ENCODE peak calls at places on chromosomes 16 and 17, in five cellular contexts. One of them, this sample, is unnamed.

GRCh38 chr16:79599837-79600635 is 501 bp downstream of the MAF start:
- DNase-seq in H9: peak
- DNase-seq in H1: peak
- DNase-seq in mesenchymal stem cell: peak
- DNase-seq in trophoblast cell: peak
- DNase-seq in this sample: peak

GRCh38 chr16:87227651-87228015 is 89.6 kb downstream of the C16orf95 start:
- DNase-seq in H9: no peak
- DNase-seq in H1: no peak
- DNase-seq in mesenchymal stem cell: no peak
- DNase-seq in trophoblast cell: no peak
- DNase-seq in this sample: no peak

GRCh38 chr16:48098472-48098871 is 57.3 kb downstream of the ABCC12 start:
- DNase-seq in H9: no peak
- DNase-seq in H1: no peak
- DNase-seq in mesenchymal stem cell: no peak
- DNase-seq in trophoblast cell: no peak
- DNase-seq in this sample: no peak

GRCh38 chr17:6420173-6420641 is 14.7 kb downstream of the AIPL1 start:
- DNase-seq in H9: peak
- DNase-seq in H1: peak
- DNase-seq in mesenchymal stem cell: no peak
- DNase-seq in trophoblast cell: no peak
- DNase-seq in this sample: no peak

GRCh38 chr17:33284022-33284421 is 9.1 kb downstream of the ASIC2 start:
- DNase-seq in H9: no peak
- DNase-seq in H1: no peak
- DNase-seq in mesenchymal stem cell: peak
- DNase-seq in trophoblast cell: no peak
- DNase-seq in this sample: no peak

GRCh38 chr16:81140930-81141780 is 45.0 kb upstream of the GCSH start:
- DNase-seq in H9: peak
- DNase-seq in H1: peak
- DNase-seq in mesenchymal stem cell: no peak
- DNase-seq in trophoblast cell: peak
- DNase-seq in this sample: no peak

GRCh38 chr17:27544350-27545131 is 86.4 kb upstream of the LGALS9 start:
- DNase-seq in H9: no peak
- DNase-seq in H1: no peak
- DNase-seq in mesenchymal stem cell: peak
- DNase-seq in trophoblast cell: no peak
- DNase-seq in this sample: no peak

GRCh38 chr16:81424761-81425160 is 19.8 kb upstream of the CMIP start:
- DNase-seq in H9: no peak
- DNase-seq in H1: no peak
- DNase-seq in mesenchymal stem cell: no peak
- DNase-seq in trophoblast cell: no peak
- DNase-seq in this sample: no peak

GRCh38 chr16:48197294-48197693 is 41.5 kb upstream of the ABCC12 start:
- DNase-seq in H9: no peak
- DNase-seq in H1: no peak
- DNase-seq in mesenchymal stem cell: no peak
- DNase-seq in trophoblast cell: no peak
- DNase-seq in this sample: no peak

GRCh38 chr16:12081048-12081404 is 104.5 kb downstream of the SNX29 start:
- DNase-seq in H9: no peak
- DNase-seq in H1: no peak
- DNase-seq in mesenchymal stem cell: no peak
- DNase-seq in trophoblast cell: no peak
- DNase-seq in this sample: no peak

GRCh38 chr17:49241763-49242312 is 11.3 kb upstream of the PHOSPHO1 start:
- DNase-seq in H9: no peak
- DNase-seq in H1: no peak
- DNase-seq in mesenchymal stem cell: no peak
- DNase-seq in trophoblast cell: no peak
- DNase-seq in this sample: no peak

GRCh38 chr17:2239882-2240430 is 63.6 kb downstream of the SMG6 start:
- DNase-seq in H9: no peak
- DNase-seq in H1: no peak
- DNase-seq in mesenchymal stem cell: peak
- DNase-seq in trophoblast cell: peak
- DNase-seq in this sample: no peak

GRCh38 chr16:53041196-53041977 is 11.3 kb downstream of the CHD9NB start:
- DNase-seq in H9: peak
- DNase-seq in H1: peak
- DNase-seq in mesenchymal stem cell: peak
- DNase-seq in trophoblast cell: no peak
- DNase-seq in this sample: no peak

GRCh38 chr16:29821663-29822115 is 1.4 kb downstream of the MVP start:
- DNase-seq in H9: no peak
- DNase-seq in H1: no peak
- DNase-seq in mesenchymal stem cell: peak
- DNase-seq in trophoblast cell: peak
- DNase-seq in this sample: no peak

GRCh38 chr16:72887537-72887936 is 160.4 kb downstream of the ZFHX3 start:
- DNase-seq in H9: no peak
- DNase-seq in H1: no peak
- DNase-seq in mesenchymal stem cell: no peak
- DNase-seq in trophoblast cell: no peak
- DNase-seq in this sample: no peak

GRCh38 chr16:28837672-28838557 is 8.2 kb downstream of the TUFM start:
- DNase-seq in H9: no peak
- DNase-seq in H1: no peak
- DNase-seq in mesenchymal stem cell: no peak
- DNase-seq in trophoblast cell: no peak
- DNase-seq in this sample: no peak

GRCh38 chr17:13837417-13837816 is 231.9 kb upstream of the COX10 start:
- DNase-seq in H9: no peak
- DNase-seq in H1: no peak
- DNase-seq in mesenchymal stem cell: no peak
- DNase-seq in trophoblast cell: no peak
- DNase-seq in this sample: no peak

GRCh38 chr17:58402047-58402446 is 15.3 kb downstream of the RNF43 start:
- DNase-seq in H9: no peak
- DNase-seq in H1: no peak
- DNase-seq in mesenchymal stem cell: peak
- DNase-seq in trophoblast cell: no peak
- DNase-seq in this sample: no peak

GRCh38 chr17:20991276-20992037 is 51.4 kb downstream of the USP22 start:
- DNase-seq in H9: no peak
- DNase-seq in H1: no peak
- DNase-seq in mesenchymal stem cell: no peak
- DNase-seq in trophoblast cell: no peak
- DNase-seq in this sample: no peak

GRCh38 chr17:16923904-16924700 is 47.8 kb downstream of the TNFRSF13B start:
- DNase-seq in H9: peak
- DNase-seq in H1: no peak
- DNase-seq in mesenchymal stem cell: no peak
- DNase-seq in trophoblast cell: no peak
- DNase-seq in this sample: no peak

GRCh38 chr17:29344201-29344856 is 45.8 kb upstream of the TAOK1 start:
- DNase-seq in H9: no peak
- DNase-seq in H1: no peak
- DNase-seq in mesenchymal stem cell: peak
- DNase-seq in trophoblast cell: peak
- DNase-seq in this sample: no peak

DNA sequence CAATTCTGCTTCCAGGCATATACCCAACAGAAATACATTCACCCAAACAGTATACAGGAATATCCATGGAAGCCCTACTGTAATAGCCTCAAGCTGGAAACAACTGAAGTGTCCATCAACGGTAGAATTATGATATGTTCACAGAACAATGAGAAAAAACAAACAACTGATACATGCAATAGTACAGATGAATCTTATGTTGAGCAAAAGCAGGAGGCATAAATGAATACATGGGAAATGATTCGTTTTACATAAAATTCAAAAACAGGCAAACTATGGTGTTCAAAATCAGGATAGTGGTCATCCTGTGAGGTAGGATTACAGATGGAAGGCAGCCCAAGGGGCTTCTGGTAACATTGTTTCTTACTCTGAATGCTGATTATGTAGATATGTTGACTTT is 25.1 kb downstream of the RFFL start:
- DNase-seq in H9: no peak
- DNase-seq in H1: no peak
- DNase-seq in mesenchymal stem cell: no peak
- DNase-seq in trophoblast cell: no peak
- DNase-seq in this sample: no peak
- H2BK12ac ChIP-seq in H9: no peak
- H2BK12ac ChIP-seq in H1: no peak
- H2BK12ac ChIP-seq in mesenchymal stem cell: no peak
- H2BK12ac ChIP-seq in trophoblast cell: no peak
- H2BK12ac ChIP-seq in this sample: no peak

GRCh38 chr16:85156869-85157268 is 44.6 kb upstream of the CIBAR2 start:
- DNase-seq in H9: no peak
- DNase-seq in H1: no peak
- DNase-seq in mesenchymal stem cell: no peak
- DNase-seq in trophoblast cell: no peak
- DNase-seq in this sample: no peak
- H2BK12ac ChIP-seq in H9: no peak
- H2BK12ac ChIP-seq in H1: no peak
- H2BK12ac ChIP-seq in mesenchymal stem cell: no peak
- H2BK12ac ChIP-seq in trophoblast cell: no peak
- H2BK12ac ChIP-seq in this sample: no peak

GRCh38 chr17:77354420-77354720 is 213.6 kb downstream of the SEC14L1 start:
- DNase-seq in H9: no peak
- DNase-seq in H1: no peak
- DNase-seq in mesenchymal stem cell: no peak
- DNase-seq in trophoblast cell: no peak
- DNase-seq in this sample: no peak

GRCh38 chr17:77354721-77355455 is 214.1 kb downstream of the SEC14L1 start:
- DNase-seq in H9: peak
- DNase-seq in H1: no peak
- DNase-seq in mesenchymal stem cell: peak
- DNase-seq in trophoblast cell: peak
- DNase-seq in this sample: no peak

GRCh38 chr17:77356690-77357201 is 216.0 kb downstream of the SEC14L1 start:
- DNase-seq in H9: no peak
- DNase-seq in H1: no peak
- DNase-seq in mesenchymal stem cell: no peak
- DNase-seq in trophoblast cell: peak
- DNase-seq in this sample: no peak

GRCh38 chr17:77353684-77354419 is 213.1 kb downstream of the SEC14L1 start:
- DNase-seq in H9: no peak
- DNase-seq in H1: no peak
- DNase-seq in mesenchymal stem cell: no peak
- DNase-seq in trophoblast cell: no peak
- DNase-seq in this sample: no peak

DNA sequence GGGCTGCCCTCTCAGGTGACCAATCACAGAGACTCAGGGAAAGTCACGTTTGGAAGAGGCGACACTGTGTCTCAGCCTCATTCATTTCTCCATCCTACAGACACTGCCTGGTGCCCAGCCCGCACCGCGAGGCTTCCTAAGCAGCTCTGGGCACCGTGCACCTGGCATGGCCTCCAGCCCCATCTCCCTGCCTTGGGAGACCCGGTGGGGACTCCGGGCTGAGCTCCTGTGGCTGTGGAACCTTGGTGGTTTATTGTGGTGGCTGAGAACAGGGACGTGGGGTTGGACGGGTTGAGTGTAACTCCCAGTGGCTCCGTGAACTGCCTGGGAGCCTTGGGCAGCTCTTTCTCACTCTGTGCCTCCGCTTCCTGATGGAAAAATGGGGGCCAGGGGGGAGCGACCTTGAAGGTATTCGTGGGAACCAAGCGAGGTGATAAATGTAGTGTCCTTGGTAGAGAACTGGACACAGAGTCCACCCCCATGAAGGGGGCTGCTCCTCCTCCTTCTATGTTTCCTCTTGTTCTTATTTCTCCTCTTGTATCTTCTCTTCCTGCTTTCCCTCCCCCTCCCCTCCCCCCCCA is 215.4 kb downstream of the SEC14L1 start:
- DNase-seq in H9: no peak
- DNase-seq in H1: no peak
- DNase-seq in mesenchymal stem cell: no peak
- DNase-seq in trophoblast cell: peak
- DNase-seq in this sample: no peak
- H2BK12ac ChIP-seq in H9: no peak
- H2BK12ac ChIP-seq in H1: no peak
- H2BK12ac ChIP-seq in mesenchymal stem cell: no peak
- H2BK12ac ChIP-seq in trophoblast cell: no peak
- H2BK12ac ChIP-seq in this sample: no peak

DNA sequence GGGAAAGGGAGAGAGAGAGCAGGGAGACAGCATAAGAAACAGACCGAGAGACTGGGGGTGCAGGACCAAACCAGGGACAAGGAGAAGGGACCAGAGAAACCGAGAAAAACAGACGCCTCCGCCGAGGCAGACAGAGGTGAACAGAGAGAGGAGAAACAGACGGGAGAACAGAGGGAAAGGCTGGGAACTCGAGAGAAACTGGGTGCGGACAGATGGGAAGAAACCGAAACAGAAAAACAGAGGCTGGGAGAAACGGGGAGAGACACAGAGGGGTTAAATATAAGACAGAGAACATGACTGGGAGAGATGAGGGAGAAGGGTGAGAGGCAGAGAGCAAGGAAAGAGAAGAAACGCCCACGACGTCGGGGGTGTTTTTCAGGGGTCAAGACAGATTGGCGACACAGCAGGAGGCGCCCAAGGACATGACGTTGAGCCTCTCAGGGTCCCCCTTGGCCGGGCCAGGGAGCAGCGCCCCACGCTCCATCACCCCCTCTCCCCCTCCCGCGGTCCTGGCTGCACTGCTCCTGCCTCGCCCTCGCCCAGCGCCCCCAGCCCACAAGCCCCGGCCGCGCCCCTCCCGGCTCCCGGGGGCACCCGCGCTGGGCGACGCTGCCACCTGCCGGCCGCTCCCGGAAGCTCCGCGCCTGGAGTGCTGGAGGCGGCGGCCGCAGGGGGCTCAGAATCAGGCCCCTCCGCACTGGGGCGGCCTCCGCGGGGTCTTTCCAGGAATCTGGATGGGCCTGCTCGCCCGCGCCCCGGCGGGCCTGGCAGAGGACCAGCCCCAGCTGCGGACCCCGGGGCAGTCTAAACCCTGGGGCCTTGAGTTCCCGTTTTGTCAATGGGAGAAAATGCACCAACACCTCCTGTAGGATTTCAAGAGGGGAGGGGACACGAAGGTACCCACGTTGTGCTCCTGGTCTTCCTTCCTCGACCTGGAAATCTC is 1.3 kb upstream of the TMEM92 start:
- DNase-seq in H9: peak
- DNase-seq in H1: peak
- DNase-seq in mesenchymal stem cell: peak
- DNase-seq in trophoblast cell: peak
- DNase-seq in this sample: peak
- H2BK12ac ChIP-seq in H9: no peak
- H2BK12ac ChIP-seq in H1: peak
- H2BK12ac ChIP-seq in mesenchymal stem cell: peak
- H2BK12ac ChIP-seq in trophoblast cell: peak
- H2BK12ac ChIP-seq in this sample: peak

This sample was measured in neuronal stem cell.